ENCODE peak calls at places on chromosomes 2 and 18, in four cellular contexts. T is transverse colon, A is stomach, H is sigmoid colon. Q is an unnamed sample.

GRCh38 chr2:2325538-2325937 is 5.5 kb downstream of the MYT1L start:
- DNase-seq in T (no peak), H (no peak), A (no peak), Q (no peak)

GRCh38 chr2:86634352-86634751 is 10.7 kb upstream of the RNF103 start:
- DNase-seq in T (no peak), H (no peak), A (no peak), Q (no peak)

GRCh38 chr2:240638517-240639160 is 13.4 kb downstream of the GPR35 start:
- DNase-seq in A (peak; percentile 23), H (peak; percentile 75), T (no peak), Q (no peak)

GRCh38 chr2:46332686-46333281 is 35.6 kb downstream of the EPAS1 start:
- DNase-seq in H (no peak), A (no peak), T (no peak), Q (no peak)

GRCh38 chr2:51981813-51982212 is 949.9 kb upstream of the NRXN1 start:
- DNase-seq in A (no peak), T (no peak), H (no peak), Q (no peak)

GRCh38 chr18:11976882-11977281 is 4.4 kb upstream of the IMPA2 start:
- DNase-seq in H (no peak), A (no peak), T (no peak), Q (no peak)

GRCh38 chr2:168729455-168729854 is 73.0 kb upstream of the NOSTRIN start:
- DNase-seq in A (no peak), T (no peak), H (no peak), Q (no peak)

GRCh38 chr2:180416553-180417113 is 409.5 kb upstream of the CWC22 start:
- DNase-seq in T (no peak), A (no peak), H (no peak), Q (no peak)

GRCh38 chr18:55786651-55787272 is 198.8 kb upstream of the TCF4 start:
- DNase-seq in H (no peak), A (no peak), T (no peak), Q (no peak)

GRCh38 chr18:4450065-4450676 is 4.9 kb downstream of the DLGAP1 start:
- DNase-seq in A (no peak), T (no peak), H (no peak), Q (no peak)

GRCh38 chr2:196225213-196225612 is 53.8 kb upstream of the STK17B start:
- DNase-seq in T (no peak), H (no peak), A (no peak), Q (no peak)

GRCh38 chr2:20423847-20424246 is 23.0 kb upstream of the RHOB start:
- DNase-seq in A (no peak), T (peak; percentile 7), H (no peak), Q (no peak)

GRCh38 chr2:47767880-47768609 is 14.9 kb upstream of the MSH6 start:
- DNase-seq in T (peak; percentile 70), A (peak; percentile 77), H (peak; percentile 79), Q (peak; percentile 47)

GRCh38 chr18:42614619-42615293 is 500.7 kb downstream of the RIT2 start:
- DNase-seq in H (no peak), T (no peak), A (no peak), Q (no peak)

GRCh38 chr2:215793747-215794595 is 219.4 kb downstream of the MREG start:
- DNase-seq in T (peak; percentile 16), A (peak; percentile 59), H (no peak), Q (peak; percentile 64)

GRCh38 chr18:5158171-5158570 is 38.9 kb downstream of the AKAIN1 start:
- DNase-seq in A (no peak), T (no peak), H (no peak), Q (no peak)

GRCh38 chr2:70535573-70535972 is 18.1 kb downstream of the TGFA start:
- DNase-seq in A (no peak), H (no peak), T (no peak), Q (no peak)

GRCh38 chr18:47594621-47595086 is 335.8 kb downstream of the SMAD2 start:
- DNase-seq in T (no peak), A (no peak), H (no peak), Q (peak; percentile 16)

GRCh38 chr2:68698567-68699377 is 35.8 kb upstream of the ARHGAP25 start:
- DNase-seq in A (no peak), T (no peak), H (no peak), Q (no peak)

GRCh38 chr2:143608758-143609157 is 479.5 kb downstream of the ARHGAP15 start:
- DNase-seq in H (no peak), A (no peak), T (no peak), Q (no peak)

GRCh38 chr2:151728736-151729415 is 5.4 kb downstream of the NEB start:
- DNase-seq in T (no peak), A (no peak), H (no peak), Q (no peak)

DNA sequence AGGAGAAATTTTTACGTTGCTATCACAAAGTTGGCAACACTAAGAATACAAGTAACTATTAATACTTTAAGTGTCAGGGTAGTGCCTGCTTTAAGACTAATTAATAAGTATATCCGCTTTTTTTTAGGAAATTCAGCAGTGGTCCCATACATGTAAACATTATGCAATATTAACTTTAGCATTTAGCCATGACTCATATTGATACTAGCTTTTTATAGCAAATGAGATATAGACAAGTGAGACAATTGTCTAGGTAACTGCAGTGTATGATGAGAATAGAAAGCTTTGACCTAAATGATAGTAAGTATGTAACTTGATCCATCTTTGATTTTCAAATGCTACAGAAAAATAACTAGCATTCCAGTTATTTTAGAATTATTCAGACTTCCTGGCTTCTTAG is 27.4 kb upstream of the VRK2 start:
- DNase-seq in T (no peak), A (no peak), H (no peak), Q (no peak)
- TF ChIP-seq EP300 in T (no peak), A (no peak), H (no peak), Q (no peak)

GRCh38 chr2:233834378-233834777 is 20.0 kb downstream of the HJURP start:
- DNase-seq in A (no peak), T (no peak), H (no peak), Q (no peak)
- H3K36me3 ChIP-seq in A (peaks cover 16% of the 10 kb centered on the region), T (no peaks in the 10 kb centered on the region), H (no peaks in the 10 kb centered on the region), Q (no peaks in the 10 kb centered on the region)

GRCh38 chr2:218289639-218290315 is 2.5 kb downstream of the TMBIM1 start:
- DNase-seq in T (no peak), H (no peak), A (no peak), Q (no peak)

GRCh38 chr2:218284106-218284811 is 8.0 kb downstream of the TMBIM1 start:
- DNase-seq in T (peak; percentile 75), A (peak; percentile 71), H (peak; percentile 88), Q (no peak)

GRCh38 chr2:218290316-218291261 is 1.7 kb downstream of the TMBIM1 start:
- DNase-seq in T (peak; percentile 58), A (no peak), H (no peak), Q (no peak)

GRCh38 chr2:218285604-218286003 is 6.7 kb downstream of the TMBIM1 start:
- DNase-seq in T (no peak), H (peak; percentile 93), A (peak; percentile 84), Q (no peak)

GRCh38 chr2:218286570-218287459 is 5.5 kb downstream of the TMBIM1 start:
- DNase-seq in T (peak; percentile 96), H (peak; percentile 97), A (peak; percentile 93), Q (peak; percentile 93)
- TF ChIP-seq EP300 in T (peak; percentile 56), H (peak; percentile 63), A (peak; percentile 43), Q (peak; percentile 70)

GRCh38 chr2:33302348-33302747 is 174.1 kb upstream of the RASGRP3 start:
- DNase-seq in A (no peak), H (no peak), T (no peak), Q (no peak)
- H3K36me3 ChIP-seq in A (peaks cover 12% of the 10 kb centered on the region), H (no peaks in the 10 kb centered on the region), T (no peaks in the 10 kb centered on the region), Q (no peaks in the 10 kb centered on the region)

GRCh38 chr2:223945755-223946154 is 620 bp upstream of the WDFY1 start:
- DNase-seq in H (no peak), A (no peak), T (no peak), Q (no peak)

GRCh38 chr2:223943135-223943534 is 2.0 kb downstream of the WDFY1 start:
- DNase-seq in A (no peak), T (no peak), H (no peak), Q (no peak)

GRCh38 chr2:223944166-223944703 is 900 bp downstream of the WDFY1 start:
- DNase-seq in T (peak; percentile 51), A (peak; percentile 41), H (peak; percentile 69), Q (no peak)

GRCh38 chr2:223943561-223944008 is 1.6 kb downstream of the WDFY1 start:
- DNase-seq in T (peak; percentile 79), H (no peak), A (no peak), Q (no peak)

DNA sequence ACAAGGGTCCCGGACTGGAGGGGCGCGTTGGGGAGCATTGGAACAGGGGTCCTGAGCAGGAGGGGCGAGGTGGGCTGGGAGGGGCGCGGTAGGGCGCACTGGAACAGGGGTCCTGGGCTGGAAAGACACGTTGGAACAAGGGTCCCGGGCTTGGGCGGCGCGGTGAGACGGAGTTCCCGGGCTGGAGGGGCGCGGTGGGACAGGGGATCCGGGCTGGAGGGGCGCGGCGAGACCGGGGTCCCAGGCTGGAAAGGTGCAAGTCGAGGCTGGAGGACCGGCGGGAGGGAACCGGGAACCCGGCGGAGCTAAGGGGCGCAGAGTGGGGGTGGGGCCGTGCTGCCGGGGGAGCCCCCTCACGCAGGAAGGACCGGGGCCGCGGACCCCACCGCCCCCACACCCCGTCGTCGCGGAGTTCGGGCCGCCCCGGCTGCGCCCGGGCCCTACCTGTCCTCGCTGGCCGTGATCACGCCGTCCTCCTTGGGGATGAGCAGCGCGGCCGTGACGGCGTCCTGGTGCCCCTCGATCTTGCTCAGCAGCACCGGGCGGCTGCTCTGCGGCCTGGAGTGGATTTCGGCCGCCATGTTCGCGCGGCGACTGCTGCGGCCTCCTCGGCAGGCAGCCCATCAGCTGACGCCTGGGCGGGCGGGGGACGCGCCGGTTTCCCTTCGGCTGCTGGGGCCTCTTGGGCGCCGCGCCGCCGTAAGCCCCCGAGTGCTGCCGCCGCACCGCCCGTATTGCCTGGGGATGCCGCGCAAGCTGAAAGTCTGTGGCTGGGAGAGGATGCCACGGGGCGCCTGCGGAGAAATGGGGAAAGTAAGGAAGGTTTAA is at the start of gene WDFY1:
- DNase-seq in H (peak; percentile 93), A (peak; percentile 90), T (peak; percentile 92), Q (peak; percentile 67)
- TF ChIP-seq EP300 in H (no peak), A (no peak), T (no peak), Q (no peak)

GRCh38 chr2:233093721-233094120 is 33.6 kb downstream of the INPP5D start:
- DNase-seq in T (no peak), A (no peak), H (peak; percentile 38), Q (no peak)
- H3K36me3 ChIP-seq in T (no peaks in the 10 kb centered on the region), A (no peaks in the 10 kb centered on the region), H (no peaks in the 10 kb centered on the region), Q (no peaks in the 10 kb centered on the region)

GRCh38 chr2:23584054-23584745 is 199.2 kb downstream of the KLHL29 start:
- DNase-seq in H (peak; percentile 85), A (no peak), T (no peak), Q (no peak)
- TF ChIP-seq EP300 in H (peak; percentile 46), A (peak; percentile 68), T (no peak), Q (no peak)

DNA sequence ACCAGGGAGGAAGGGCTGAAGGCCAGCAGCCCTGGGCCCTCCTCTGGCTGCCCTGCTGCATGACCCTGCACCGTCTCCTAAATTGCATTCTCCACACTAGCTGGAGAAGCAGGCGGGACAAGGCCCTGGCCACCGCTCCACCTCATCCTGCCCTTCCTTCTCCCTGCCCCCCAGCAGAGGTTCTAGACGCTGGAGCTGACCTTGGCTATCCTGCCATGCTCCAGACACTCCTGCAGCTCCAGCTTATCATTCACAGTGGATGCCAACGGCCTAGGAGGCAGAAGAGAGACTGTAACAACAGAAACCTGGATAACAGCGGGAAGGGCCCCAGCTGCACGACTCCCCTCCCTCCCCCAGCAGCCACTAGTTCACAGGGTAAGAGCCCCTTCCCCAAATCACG is 68.4 kb upstream of the POMC start:
- DNase-seq in T (no peak), A (no peak), H (no peak), Q (no peak)
- H3K36me3 ChIP-seq in T (peaks cover 36% of the 10 kb centered on the region), A (peaks cover 100% of the 10 kb centered on the region), H (peaks cover 33% of the 10 kb centered on the region), Q (peaks cover 97% of the 10 kb centered on the region)